ENCODE peak calls at places on chromosomes 11 and 22, in eight cellular contexts. P, J, M, H, T, O, S and F are unnamed samples.

GRCh38 chr11:114301088-114301487 is 4.9 kb downstream of the NNMT start:
- DNase-seq in P (no peak), J (no peak), M (no peak), H (no peak), T (no peak), O (no peak), S (no peak), F (no peak)

GRCh38 chr22:24240381-24240780 is 4.5 kb downstream of the GGT5 start:
- DNase-seq in P (no peak), J (no peak), M (no peak), H (no peak), T (no peak), O (no peak), S (no peak), F (no peak)

GRCh38 chr11:8693555-8693954 is 11.0 kb downstream of the RPL27A start:
- DNase-seq in P (no peak), J (no peak), M (no peak), H (no peak), T (no peak), O (no peak), S (no peak), F (no peak)

GRCh38 chr11:24861440-24861839 is 364.6 kb downstream of the LUZP2 start:
- DNase-seq in P (no peak), J (no peak), M (no peak), H (no peak), T (no peak), O (no peak), S (no peak), F (no peak)

GRCh38 chr11:71563401-71563800 is 2.0 kb upstream of the KRTAP5-10 start:
- DNase-seq in P (peak; percentile 74), J (peak; percentile 27), M (no peak), H (peak; percentile 53), T (peak; percentile 44), O (no peak), S (peak; percentile 71), F (no peak)

GRCh38 chr11:123532131-123532530 is 102.1 kb downstream of the GRAMD1B start:
- DNase-seq in P (no peak), J (no peak), M (no peak), H (no peak), T (no peak), O (no peak), S (no peak), F (no peak)

GRCh38 chr22:43188829-43189545 is 2.1 kb upstream of the TTLL12 start:
- DNase-seq in P (no peak), J (no peak), M (no peak), H (no peak), T (no peak), O (no peak), S (no peak), F (no peak)

GRCh38 chr22:38314992-38315800 is 2.0 kb downstream of the CSNK1E start:
- DNase-seq in P (peak; percentile 42), J (peak; percentile 59), M (no peak), H (no peak), T (no peak), O (peak; percentile 41), S (no peak), F (no peak)

GRCh38 chr22:28793976-28794584 is 6.3 kb downstream of the XBP1 start:
- DNase-seq in P (no peak), J (no peak), M (no peak), H (no peak), T (no peak), O (no peak), S (no peak), F (no peak)

GRCh38 chr11:71189768-71190315 is 62.5 kb downstream of the SHANK2 start:
- DNase-seq in P (no peak), J (no peak), M (no peak), H (no peak), T (no peak), O (no peak), S (no peak), F (no peak)

GRCh38 chr22:41181349-41182241 is 23.5 kb upstream of the L3MBTL2 start:
- DNase-seq in P (no peak), J (no peak), M (no peak), H (no peak), T (peak; percentile 50), O (peak; percentile 37), S (no peak), F (no peak)

GRCh38 chr11:110525883-110526282 is 96.1 kb downstream of the FDX1 start:
- DNase-seq in P (no peak), J (no peak), M (no peak), H (no peak), T (peak; percentile 82), O (no peak), S (no peak), F (no peak)

GRCh38 chr22:37406836-37407235 is 20.4 kb downstream of the ELFN2 start:
- DNase-seq in P (no peak), J (no peak), M (no peak), H (no peak), T (no peak), O (no peak), S (no peak), F (no peak)

GRCh38 chr11:64620286-64620962 is 29.4 kb downstream of the SLC22A12 start:
- DNase-seq in P (no peak), J (no peak), M (no peak), H (no peak), T (peak; percentile 48), O (peak; percentile 35), S (no peak), F (no peak)

GRCh38 chr22:29139965-29140782 is 65.5 kb upstream of the EMID1 start:
- DNase-seq in P (no peak), J (no peak), M (no peak), H (no peak), T (no peak), O (no peak), S (no peak), F (no peak)

GRCh38 chr11:115581871-115582639 is 77.8 kb upstream of the CADM1 start:
- DNase-seq in P (no peak), J (no peak), M (no peak), H (no peak), T (peak; percentile 42), O (peak; percentile 45), S (peak; percentile 48), F (no peak)

GRCh38 chr22:24465566-24465965 is 29.6 kb upstream of the UPB1 start:
- DNase-seq in P (no peak), J (no peak), M (no peak), H (no peak), T (no peak), O (no peak), S (no peak), F (no peak)

GRCh38 chr11:76803811-76804600 is 20.9 kb downstream of the TSKU start:
- DNase-seq in P (no peak), J (no peak), M (no peak), H (no peak), T (no peak), O (no peak), S (no peak), F (peak; percentile 43)

GRCh38 chr11:47617417-47617809 is 23.2 kb upstream of the C1QTNF4 start:
- DNase-seq in P (peak; percentile 16), J (no peak), M (no peak), H (no peak), T (peak; percentile 44), O (no peak), S (no peak), F (no peak)

GRCh38 chr11:35232961-35233360 is 94.0 kb downstream of the CD44 start:
- DNase-seq in P (no peak), J (no peak), M (no peak), H (no peak), T (no peak), O (no peak), S (no peak), F (no peak)

GRCh38 chr22:17098379-17098819 is 13.6 kb downstream of the IL17RA start:
- DNase-seq in P (peak; percentile 28), J (no peak), M (no peak), H (peak; percentile 69), T (no peak), O (no peak), S (no peak), F (peak; percentile 43)

GRCh38 chr11:65415499-65416340 is 6.9 kb upstream of the NEAT1 start:
- DNase-seq in P (no peak), J (no peak), M (no peak), H (no peak), T (no peak), O (peak; percentile 8), S (no peak), F (no peak)

GRCh38 chr11:105151936-105152554 is 12.5 kb upstream of the CARD18 start:
- DNase-seq in P (no peak), J (no peak), M (no peak), H (no peak), T (peak; percentile 2), O (no peak), S (no peak), F (no peak)

GRCh38 chr11:77155556-77156130 is 27.6 kb downstream of the MYO7A start:
- DNase-seq in P (no peak), J (no peak), M (no peak), H (no peak), T (no peak), O (no peak), S (no peak), F (no peak)

GRCh38 chr11:1001682-1002081 is 34.8 kb downstream of the MUC6 start:
- DNase-seq in P (no peak), J (no peak), M (no peak), H (no peak), T (no peak), O (no peak), S (no peak), F (no peak)

GRCh38 chr22:38104084-38104483 is 6.4 kb downstream of the BAIAP2L2 start:
- DNase-seq in P (no peak), J (no peak), M (no peak), H (no peak), T (peak; percentile 4), O (no peak), S (peak; percentile 67), F (no peak)

GRCh38 chr11:44618561-44619425 is 53.3 kb downstream of the CD82 start:
- DNase-seq in P (no peak), J (no peak), M (no peak), H (no peak), T (no peak), O (peak; percentile 6), S (no peak), F (no peak)

GRCh38 chr11:20293531-20293930 is 70.0 kb upstream of the HTATIP2 start:
- DNase-seq in P (no peak), J (no peak), M (no peak), H (no peak), T (no peak), O (no peak), S (no peak), F (no peak)

GRCh38 chr11:123286761-123287160 is 91.7 kb upstream of the CLMP start:
- DNase-seq in P (no peak), J (no peak), M (no peak), H (no peak), T (no peak), O (no peak), S (no peak), F (no peak)

GRCh38 chr11:47172740-47173139 is 3.9 kb downstream of the ARFGAP2 start:
- DNase-seq in P (no peak), J (no peak), M (no peak), H (no peak), T (no peak), O (no peak), S (no peak), F (no peak)

GRCh38 chr22:33073989-33074391 is 15.8 kb upstream of the SYN3 start:
- DNase-seq in P (no peak), J (no peak), M (no peak), H (no peak), T (no peak), O (no peak), S (no peak), F (no peak)

GRCh38 chr11:129593098-129593497 is 217.4 kb downstream of the BARX2 start:
- DNase-seq in P (no peak), J (no peak), M (no peak), H (no peak), T (peak; percentile 78), O (no peak), S (no peak), F (no peak)

GRCh38 chr11:129973809-129974208 is 28.8 kb downstream of the PRDM10 start:
- DNase-seq in P (no peak), J (no peak), M (no peak), H (no peak), T (peak; percentile 74), O (no peak), S (peak; percentile 82), F (no peak)

GRCh38 chr11:134576721-134577171 is 164.7 kb upstream of the B3GAT1 start:
- DNase-seq in P (no peak), J (no peak), M (no peak), H (no peak), T (no peak), O (no peak), S (no peak), F (no peak)